ENCODE peak calls at places on chromosomes 2 and 18, in eight cellular contexts. A, M, S, F, C, K, I and V are unnamed samples.

GRCh38 chr2:200379481-200380120 is 73.1 kb downstream of the SPATS2L start:
- DNase-seq in A (no peak), C (no peak), F (no peak), I (no peak), S (no peak), K (no peak), M (no peak), V (no peak)

GRCh38 chr2:187084524-187084923 is 235.6 kb upstream of the ZSWIM2 start:
- DNase-seq in C (no peak), I (no peak), A (no peak), K (no peak), S (no peak), F (no peak), M (no peak), V (no peak)

GRCh38 chr2:207423886-207424285 is 105.9 kb upstream of the CREB1 start:
- DNase-seq in A (no peak), I (no peak), F (peak; percentile 89), C (no peak), M (no peak), S (no peak), K (no peak), V (no peak)

GRCh38 chr18:13540783-13541182 is 185.6 kb downstream of the FAM210A start:
- DNase-seq in S (no peak), A (no peak), I (no peak), M (no peak), C (no peak), K (no peak), F (no peak), V (no peak)

GRCh38 chr2:72109291-72109690 is 38.4 kb downstream of the CYP26B1 start:
- DNase-seq in F (no peak), K (no peak), C (no peak), A (no peak), I (peak; percentile 53), M (no peak), S (no peak), V (no peak)

GRCh38 chr2:231677632-231678104 is 30.7 kb upstream of the PTMA start:
- DNase-seq in F (peak; percentile 91), S (peak; percentile 91), I (peak; percentile 92), A (peak; percentile 78), K (peak; percentile 80), M (peak; percentile 92), C (peak; percentile 84), V (peak; percentile 34)

GRCh38 chr2:152450176-152450575 is 115.2 kb downstream of the FMNL2 start:
- DNase-seq in S (no peak), A (no peak), C (no peak), I (no peak), F (no peak), K (no peak), M (no peak), V (no peak)

GRCh38 chr18:44701227-44701626 is 20.5 kb downstream of the SETBP1 start:
- DNase-seq in I (peak; percentile 73), F (no peak), M (no peak), K (peak; percentile 38), S (no peak), C (no peak), A (no peak), V (no peak)

GRCh38 chr18:36256094-36256493 is 41.4 kb upstream of the FHOD3 start:
- DNase-seq in A (no peak), C (no peak), S (no peak), F (no peak), M (no peak), K (no peak), I (no peak), V (no peak)

GRCh38 chr2:74849228-74849892 is 15.4 kb downstream of the HK2 start:
- DNase-seq in C (peak; percentile 58), K (no peak), I (no peak), A (peak; percentile 43), S (peak; percentile 64), M (peak; percentile 44), F (peak; percentile 92), V (no peak)

GRCh38 chr2:9170458-9171130 is 36.0 kb upstream of the ASAP2 start:
- DNase-seq in S (peak; percentile 61), M (no peak), C (no peak), I (no peak), K (no peak), A (no peak), F (peak; percentile 88), V (no peak)

DNA sequence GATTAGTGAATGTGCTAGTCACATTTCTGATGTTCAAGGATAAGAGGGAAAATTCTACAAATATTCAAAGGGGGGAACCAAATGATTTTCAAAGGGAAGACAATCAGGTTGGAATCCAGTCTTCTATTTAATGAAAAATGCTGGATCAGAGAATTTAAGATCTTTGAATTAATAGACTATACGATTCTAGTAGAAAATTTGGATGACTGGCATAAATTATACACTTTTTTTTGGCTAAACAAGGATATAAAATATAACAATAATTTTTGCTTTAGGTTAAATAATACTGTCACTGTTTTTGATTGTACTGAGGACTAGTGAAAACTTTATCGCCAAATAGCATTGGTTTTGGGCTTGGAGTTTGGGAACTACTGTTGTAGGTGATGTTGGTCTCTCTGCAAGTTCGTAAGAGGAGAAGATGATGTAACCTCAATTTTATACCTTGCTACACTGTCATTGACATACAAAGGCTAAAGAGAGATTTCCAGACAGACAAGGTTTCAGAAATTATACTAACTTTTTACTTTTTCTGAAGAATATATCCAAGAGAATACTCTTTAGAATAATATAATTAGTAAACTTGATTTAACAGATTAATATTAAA is 51.3 kb downstream of the NCOA1 start:
- DNase-seq in F (no peak), I (no peak), A (no peak), M (no peak), C (no peak), K (no peak), S (no peak), V (no peak)
- TF ChIP-seq CTCF in F (no peak), I (no peak), A (no peak), M (no peak), C (no peak), K (no peak), S (no peak), V (no peak)

DNA sequence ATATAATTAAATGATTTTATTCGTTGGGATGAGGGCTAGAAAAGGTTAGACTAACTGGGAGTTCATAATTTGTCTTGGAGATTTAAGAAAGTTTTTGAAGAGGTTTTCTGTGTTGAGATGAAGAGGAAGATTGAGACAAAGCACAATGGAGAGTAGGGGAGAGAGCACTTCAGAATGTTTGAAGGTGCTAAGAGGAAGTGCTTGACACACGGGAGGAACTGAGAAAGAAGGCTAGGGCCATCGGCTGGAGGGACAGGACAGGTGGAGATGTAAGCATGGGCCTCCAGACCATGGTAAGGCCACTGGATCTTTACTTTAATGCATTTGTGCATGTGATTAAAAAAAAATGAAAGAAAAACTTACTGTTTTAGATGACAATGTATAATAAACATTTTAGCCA is 31.5 kb downstream of the GREB1L start:
- DNase-seq in M (no peak), I (no peak), K (no peak), A (no peak), F (no peak), S (no peak), C (no peak), V (no peak)
- H3K4me3 ChIP-seq in M (no peak overlapping the region), I (no peak overlapping the region), K (no peak overlapping the region), A (no peak overlapping the region), F (no peak overlapping the region), S (no peak overlapping the region), C (no peak overlapping the region), V (no peak overlapping the region)

GRCh38 chr18:59207506-59207905 is 12.5 kb upstream of the GRP start:
- DNase-seq in A (no peak), F (no peak), I (no peak), K (no peak), M (no peak), S (no peak), C (no peak), V (no peak)

GRCh38 chr18:59200787-59201186 is 19.2 kb upstream of the GRP start:
- DNase-seq in S (no peak), I (no peak), F (peak; percentile 2), A (no peak), K (no peak), C (no peak), M (no peak), V (no peak)

GRCh38 chr18:59197636-59198035 is 22.3 kb upstream of the GRP start:
- DNase-seq in F (no peak), S (no peak), K (no peak), I (no peak), A (no peak), C (no peak), M (no peak), V (no peak)

GRCh38 chr18:59198215-59198614 is 21.7 kb upstream of the GRP start:
- DNase-seq in S (no peak), K (no peak), C (no peak), A (no peak), I (no peak), M (no peak), F (no peak), V (no peak)

GRCh38 chr18:59202258-59202820 is 17.6 kb upstream of the GRP start:
- DNase-seq in F (no peak), I (no peak), K (no peak), S (no peak), M (no peak), A (no peak), C (no peak), V (no peak)
- TF ChIP-seq POLR2A in F (no peak), I (no peak), K (no peak), S (no peak), M (no peak), A (no peak), C (no peak), V (no peak)

GRCh38 chr2:205864511-205864910 is 182.2 kb downstream of the NRP2 start:
- DNase-seq in S (no peak), F (no peak), A (no peak), K (no peak), I (no peak), M (no peak), C (no peak), V (no peak)

GRCh38 chr2:205860146-205860545 is 177.8 kb downstream of the NRP2 start:
- DNase-seq in K (no peak), M (no peak), C (no peak), A (no peak), I (no peak), F (no peak), S (no peak), V (no peak)

GRCh38 chr2:205860847-205861246 is 178.5 kb downstream of the NRP2 start:
- DNase-seq in S (no peak), F (no peak), C (no peak), K (no peak), I (no peak), M (no peak), A (no peak), V (no peak)

GRCh38 chr2:205857532-205857931 is 175.2 kb downstream of the NRP2 start:
- DNase-seq in F (no peak), M (no peak), C (no peak), I (no peak), A (no peak), K (no peak), S (no peak), V (no peak)

DNA sequence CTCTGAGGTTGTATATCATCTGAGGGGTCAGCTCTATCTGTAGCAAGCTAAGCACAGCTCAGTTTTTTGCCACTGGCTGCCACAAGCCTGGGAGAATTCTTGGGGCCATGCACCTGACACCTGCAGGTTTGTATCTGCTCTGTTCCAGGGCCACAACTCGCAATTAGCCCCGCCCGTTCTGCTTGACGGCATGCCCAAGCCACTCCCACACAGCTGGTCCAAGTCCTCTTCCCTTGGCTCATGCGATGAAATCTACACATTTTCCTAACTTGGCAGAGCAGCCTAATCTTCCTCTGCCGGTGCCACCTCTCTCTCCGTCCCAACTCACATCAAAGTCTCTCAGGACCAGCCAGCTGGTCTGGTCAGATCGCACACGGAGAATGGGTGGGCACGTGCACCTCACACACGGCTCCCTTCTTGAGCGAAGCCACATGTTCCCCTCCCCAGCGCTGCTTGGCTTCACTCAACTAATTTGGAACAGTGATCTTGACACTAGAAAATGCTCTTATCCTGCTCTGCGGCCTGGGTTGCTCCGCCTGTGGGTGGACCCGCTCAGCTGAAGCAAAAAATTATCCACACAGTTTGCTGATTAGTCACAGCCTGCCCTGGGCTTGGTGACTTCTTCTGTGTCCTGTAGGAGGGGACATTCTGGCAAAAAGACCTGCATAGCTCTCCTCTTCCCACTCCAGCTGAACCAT is 176.6 kb downstream of the NRP2 start:
- DNase-seq in A (peak; percentile 33), F (no peak), M (peak; percentile 97), K (no peak), C (no peak), S (peak; percentile 24), I (peak; percentile 68), V (no peak)
- TF ChIP-seq CTCF in A (no peak), F (no peak), M (no peak), K (no peak), C (no peak), S (no peak), I (no peak), V (no peak)